ENCODE peak calls at places on chromosomes 5 and 9, in eight cellular contexts. G is HFFc6, M is lower lobe of right lung, I is GM04503, A is cardiac fibroblast, L is small intestine, B is spleen, V is lower leg skin. Z is an unnamed sample.

GRCh38 chr9:122200960-122201635 is 27.7 kb downstream of the LHX6 start:
- DNase-seq in G (peak; percentile 20), M (no peak), I (no peak), A (peak; percentile 52), L (no peak), B (peak; percentile 66), V (no peak), Z (peak; percentile 35)

GRCh38 chr5:61919920-61920319 is 386.1 kb upstream of the KIF2A start:
- DNase-seq in G (no peak), M (peak; percentile 52), I (no peak), A (no peak), L (peak; percentile 49), B (no peak), V (no peak), Z (no peak)

GRCh38 chr9:86413966-86414880 is 60.0 kb upstream of the TUT7 start:
- DNase-seq in G (peak; percentile 43), M (no peak), I (no peak), A (peak; percentile 69), L (peak; percentile 25), B (no peak), V (no peak), Z (no peak)

GRCh38 chr9:129962889-129963703 is 79.9 kb downstream of the FNBP1 start:
- DNase-seq in G (peak; percentile 37), M (peak; percentile 51), I (no peak), A (peak; percentile 71), L (peak; percentile 69), B (peak; percentile 85), V (peak; percentile 52), Z (no peak)

GRCh38 chr9:93043122-93043521 is 15.4 kb upstream of the SUSD3 start:
- DNase-seq in G (no peak), M (no peak), I (no peak), A (no peak), L (no peak), B (no peak), V (no peak), Z (peak; percentile 15)

GRCh38 chr9:131678499-131679111 is 61.3 kb downstream of the RAPGEF1 start:
- DNase-seq in G (peak; percentile 95), M (peak; percentile 67), I (peak; percentile 94), A (peak; percentile 95), L (peak; percentile 72), B (peak; percentile 91), V (peak; percentile 84), Z (peak; percentile 93)

GRCh38 chr5:135952683-135953082 is 2.1 kb downstream of the LECT2 start:
- DNase-seq in G (no peak), M (no peak), I (no peak), A (no peak), L (no peak), B (no peak), V (no peak), Z (no peak)

GRCh38 chr9:134696433-134696832 is 54.8 kb downstream of the COL5A1 start:
- DNase-seq in G (no peak), M (no peak), I (no peak), A (no peak), L (no peak), B (no peak), V (no peak), Z (no peak)

GRCh38 chr5:3080366-3080765 is 328.9 kb upstream of the IRX2 start:
- DNase-seq in G (no peak), M (no peak), I (no peak), A (no peak), L (no peak), B (no peak), V (no peak), Z (no peak)

GRCh38 chr5:65837139-65837538 is 89.2 kb upstream of the ERBIN start:
- DNase-seq in G (peak; percentile 85), M (no peak), I (peak; percentile 51), A (peak; percentile 55), L (no peak), B (no peak), V (no peak), Z (no peak)

GRCh38 chr5:19608434-19608833 is 379.6 kb downstream of the CDH18 start:
- DNase-seq in G (no peak), M (no peak), I (no peak), A (peak; percentile 2), L (no peak), B (no peak), V (no peak), Z (no peak)

GRCh38 chr9:33107762-33108161 is 31.3 kb upstream of the SMU1 start:
- DNase-seq in G (no peak), M (no peak), I (no peak), A (no peak), L (no peak), B (no peak), V (no peak), Z (no peak)

GRCh38 chr9:30575691-30576090 is 1808.8 kb upstream of the ACO1 start:
- DNase-seq in G (no peak), M (no peak), I (no peak), A (no peak), L (no peak), B (peak; percentile 47), V (no peak), Z (no peak)

GRCh38 chr9:134889386-134890214 is 9.0 kb downstream of the FCN2 start:
- DNase-seq in G (no peak), M (peak; percentile 34), I (no peak), A (no peak), L (no peak), B (no peak), V (no peak), Z (no peak)

Z was measured in kidney.